ENCODE peak calls at places on chromosomes 12 and 14, in ten cellular contexts. Y is SK-N-SH, E is AG04450, X is tibial artery, C is A549, Q is prostate gland, L is pancreas, O is lower lobe of right lung, W is OCI-LY7, A is astrocyte. F is an unnamed sample.
A peak's percentile ranks its signal among the peaks of the same experiment; 100 is the strongest.

GRCh38 chr12:95767703-95768102 is 22.9 kb downstream of the NTN4 start:
- DNase-seq in W (no peak), C (no peak), E (no peak), X (no peak), O (no peak), A (no peak), L (no peak), Y (no peak), Q (no peak), F (no peak)

GRCh38 chr14:104431929-104432541 is 147.5 kb upstream of the C14orf180 start:
- DNase-seq in A (no peak), Q (no peak), Y (no peak), X (no peak), L (no peak), W (no peak), C (no peak), E (no peak), O (peak; percentile 30), F (no peak)

GRCh38 chr14:89386214-89386886 is 30.7 kb downstream of the FOXN3 start:
- DNase-seq in L (no peak), X (no peak), W (no peak), E (no peak), O (no peak), C (no peak), Y (no peak), Q (no peak), A (peak; percentile 65), F (no peak)

GRCh38 chr12:121970901-121971300 is 50.8 kb upstream of the BCL7A start:
- DNase-seq in O (no peak), C (no peak), Q (no peak), E (no peak), X (no peak), W (no peak), L (no peak), A (no peak), Y (no peak), F (no peak)

GRCh38 chr14:85587152-85587697 is 57.3 kb downstream of the FLRT2 start:
- DNase-seq in L (no peak), Q (peak; percentile 39), O (no peak), A (peak; percentile 95), Y (no peak), C (peak; percentile 46), E (no peak), W (no peak), X (no peak), F (no peak)

GRCh38 chr14:32075636-32076277 is 1.3 kb upstream of the ARHGAP5 start:
- DNase-seq in Y (peak; percentile 49), Q (peak; percentile 58), X (peak; percentile 80), E (no peak), O (peak; percentile 67), W (peak; percentile 10), L (peak; percentile 64), A (peak; percentile 15), C (peak; percentile 32), F (peak; percentile 50)

GRCh38 chr14:86013663-86014062 is 483.7 kb downstream of the FLRT2 start:
- DNase-seq in L (no peak), E (no peak), Q (no peak), Y (no peak), W (no peak), X (no peak), A (no peak), C (no peak), O (no peak), F (no peak)

GRCh38 chr14:54812661-54813060 is 90.0 kb downstream of the GCH1 start:
- DNase-seq in Q (no peak), E (no peak), O (no peak), X (no peak), A (no peak), Y (no peak), L (no peak), W (no peak), C (no peak), F (no peak)

GRCh38 chr12:9388379-9388778 is 180.2 kb upstream of the PZP start:
- DNase-seq in W (peak; percentile 31), E (no peak), O (no peak), C (no peak), A (no peak), L (no peak), Q (no peak), X (no peak), Y (no peak), F (no peak)

GRCh38 chr14:88823968-88824313 is 510 bp upstream of the TTC8 start:
- DNase-seq in X (no peak), L (no peak), C (no peak), A (no peak), Q (no peak), Y (no peak), W (no peak), O (no peak), E (no peak), F (no peak)

GRCh38 chr14:103708750-103709187 is 6.5 kb downstream of the XRCC3 start:
- DNase-seq in W (no peak), Y (no peak), L (peak; percentile 38), E (no peak), A (no peak), Q (peak; percentile 89), O (no peak), C (no peak), X (no peak), F (no peak)

DNA sequence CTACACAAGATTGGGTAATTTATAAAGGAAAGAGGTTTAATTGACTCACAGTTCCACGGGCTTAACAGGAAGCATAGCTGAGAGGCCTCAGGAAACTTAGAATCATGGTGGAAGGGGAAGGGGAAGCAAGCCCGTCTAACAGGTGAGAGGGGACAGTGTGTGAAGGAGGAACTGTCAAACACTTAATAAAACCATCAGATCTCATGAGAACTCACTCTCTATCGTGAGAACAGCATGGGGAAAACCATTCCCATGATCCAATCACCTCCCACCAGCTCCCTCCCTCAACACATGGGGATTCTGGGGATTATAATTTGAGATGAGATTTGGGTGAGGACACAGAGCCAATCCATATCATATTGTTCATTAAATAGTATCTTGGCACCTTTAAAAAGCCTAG is 56.1 kb downstream of the EPS8 start:
- DNase-seq in E (no peak), W (no peak), O (no peak), Q (no peak), X (no peak), C (no peak), A (no peak), Y (no peak), L (no peak), F (no peak)
- H3K27ac ChIP-seq in E (no peak overlapping the region), W (no peak overlapping the region), O (no peak overlapping the region), Q (no peak overlapping the region), X (no peak overlapping the region), C (peak overlapping the region; percentile 77), A (peak overlapping the region; percentile 25), Y (no peak overlapping the region), L (no peak overlapping the region), F (no peak overlapping the region)

GRCh38 chr12:91331371-91331770 is 148.8 kb upstream of the DCN start:
- DNase-seq in C (no peak), A (no peak), O (no peak), L (no peak), W (no peak), Q (no peak), E (no peak), X (no peak), Y (no peak), F (no peak)
- TF ChIP-seq CTCF in C (no peak), A (no peak), O (no peak), L (no peak), W (no peak), Q (no peak), E (no peak), X (no peak), Y (no peak), F (no peak)

DNA sequence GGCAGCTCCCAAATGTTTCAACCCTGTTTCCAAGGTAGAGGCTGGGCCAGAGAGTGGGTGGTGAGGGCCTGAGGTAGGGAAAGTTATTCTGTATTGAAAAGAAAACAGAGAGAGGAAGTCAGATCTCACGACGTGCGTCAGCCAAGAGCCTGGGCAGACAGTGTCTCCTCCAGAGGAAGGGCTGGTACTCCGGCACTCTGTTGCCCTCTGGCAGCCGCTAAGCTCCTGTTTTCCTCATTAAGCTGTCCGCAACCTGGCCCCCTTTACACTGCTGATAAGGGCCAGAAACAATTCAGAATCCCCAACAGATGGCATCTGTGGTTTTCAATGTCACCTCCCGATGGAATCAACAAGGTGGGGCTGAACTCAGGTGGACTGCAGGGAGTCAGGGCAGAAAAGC is 26.0 kb upstream of the LTBP2 start:
- DNase-seq in E (no peak), L (no peak), C (no peak), A (no peak), Y (peak; percentile 59), O (no peak), X (no peak), Q (no peak), W (no peak), F (no peak)
- H3K27ac ChIP-seq in E (no peak overlapping the region), L (no peak overlapping the region), C (peak overlapping the region; percentile 28), A (no peak overlapping the region), Y (peak overlapping the region; percentile 86), O (no peak overlapping the region), X (peak overlapping the region; percentile 64), Q (no peak overlapping the region), W (no peak overlapping the region), F (no peak overlapping the region)

GRCh38 chr14:94439453-94440057 is 13.0 kb downstream of the SERPINA11 start:
- DNase-seq in C (no peak), A (no peak), X (no peak), O (no peak), E (no peak), L (no peak), W (no peak), Y (no peak), Q (no peak), F (no peak)
- TF ChIP-seq CTCF in C (no peak), A (no peak), X (no peak), O (no peak), E (no peak), L (no peak), W (peak; percentile 41), Y (no peak), Q (no peak), F (no peak)

GRCh38 chr12:41205070-41205715 is 17.1 kb downstream of the PDZRN4 start:
- DNase-seq in L (no peak), A (no peak), O (no peak), W (no peak), Y (no peak), C (no peak), E (no peak), Q (no peak), X (no peak), F (no peak)
- H3K27ac ChIP-seq in L (no peak overlapping the region), A (no peak overlapping the region), O (peak overlapping the region; percentile 13), W (no peak overlapping the region), Y (no peak overlapping the region), C (no peak overlapping the region), E (no peak overlapping the region), Q (peak overlapping the region; percentile 31), X (peak overlapping the region; percentile 56), F (no peak overlapping the region)

DNA sequence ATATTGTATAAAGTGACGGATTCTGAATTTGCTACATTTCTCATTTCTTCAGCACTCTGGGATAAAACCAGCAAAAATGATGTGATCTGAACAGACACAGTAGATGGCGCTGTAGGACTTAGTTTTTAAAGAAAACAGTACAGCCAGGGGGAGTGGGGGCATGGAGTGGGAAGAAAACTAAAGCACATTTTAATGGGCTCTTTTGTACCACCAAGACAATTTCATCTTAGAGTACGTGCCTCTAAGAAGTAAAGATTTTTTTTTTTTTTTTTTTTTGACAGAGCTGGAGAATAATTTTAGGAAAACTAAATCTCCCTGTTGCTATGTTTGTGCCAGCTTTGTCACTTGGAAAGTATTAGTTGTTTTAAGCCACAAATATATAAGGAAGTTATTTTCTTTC is 124.4 kb downstream of the RAD51B start:
- DNase-seq in W (peak; percentile 80), X (peak; percentile 79), Q (peak; percentile 88), O (peak; percentile 59), E (peak; percentile 65), L (peak; percentile 30), A (peak; percentile 82), Y (peak; percentile 57), C (peak; percentile 92), F (peak; percentile 50)
- TF ChIP-seq CTCF in W (peak; percentile 98), X (peak; percentile 69), Q (peak; percentile 51), O (peak; percentile 71), E (peak; percentile 73), L (peak; percentile 29), A (peak; percentile 82), Y (peak; percentile 82), C (peak; percentile 93), F (peak; percentile 68)